ENCODE peak calls at places on chromosomes 16 and 17, in five cellular contexts. Y is IMR-90, D is H1, G is HepG2, K is K562. A is an unnamed sample.

GRCh38 chr16:19415918-19416317 is 1.8 kb upstream of the TMC5 start:
- DNase-seq in Y (no peak), D (no peak), G (no peak), K (no peak), A (no peak)

GRCh38 chr17:1730004-1730344 is 5.5 kb downstream of the WDR81 start:
- DNase-seq in Y (no peak), G (no peak), D (no peak), K (no peak), A (no peak)

GRCh38 chr16:884232-884631 is 83.7 kb upstream of the GNG13 start:
- DNase-seq in G (no peak), D (no peak), K (no peak), Y (no peak), A (no peak)

GRCh38 chr17:82960419-82961271 is 118.8 kb upstream of the METRNL start:
- DNase-seq in G (no peak), Y (no peak), D (no peak), K (no peak), A (no peak)

GRCh38 chr16:79360267-79360666 is 240.3 kb downstream of the MAF start:
- DNase-seq in K (no peak), D (no peak), Y (no peak), G (no peak), A (no peak)

GRCh38 chr17:74217036-74217725 is 3.8 kb downstream of the TTYH2 start:
- DNase-seq in Y (no peak), G (no peak), D (no peak), K (no peak), A (peak; percentile 36)

GRCh38 chr16:52578007-52578828 is 31.3 kb upstream of the TOX3 start:
- DNase-seq in Y (no peak), D (no peak), K (no peak), G (peak; percentile 82), A (no peak)

GRCh38 chr16:63410594-63410993 is 1374.4 kb upstream of the CDH8 start:
- DNase-seq in Y (no peak), D (no peak), G (no peak), K (no peak), A (no peak)

GRCh38 chr16:82580293-82580900 is 46.4 kb upstream of the CDH13 start:
- DNase-seq in G (peak; percentile 16), D (no peak), K (no peak), Y (no peak), A (peak; percentile 8)

GRCh38 chr16:51971184-51971583 is 575.8 kb downstream of the TOX3 start:
- DNase-seq in G (no peak), D (no peak), Y (peak; percentile 52), K (no peak), A (peak; percentile 20)

GRCh38 chr17:79819534-79820276 is 19.5 kb downstream of the CBX4 start:
- DNase-seq in G (no peak), K (no peak), Y (no peak), D (no peak), A (no peak)

GRCh38 chr17:79820959-79821330 is 18.3 kb downstream of the CBX4 start:
- DNase-seq in G (no peak), D (no peak), Y (no peak), K (no peak), A (no peak)

GRCh38 chr17:79815836-79816371 is 19.0 kb upstream of the CBX8 start:
- DNase-seq in K (no peak), D (peak; percentile 61), Y (no peak), G (no peak), A (no peak)

GRCh38 chr17:79819085-79819484 is 20.2 kb downstream of the CBX4 start:
- DNase-seq in Y (no peak), G (no peak), D (no peak), K (no peak), A (no peak)

DNA sequence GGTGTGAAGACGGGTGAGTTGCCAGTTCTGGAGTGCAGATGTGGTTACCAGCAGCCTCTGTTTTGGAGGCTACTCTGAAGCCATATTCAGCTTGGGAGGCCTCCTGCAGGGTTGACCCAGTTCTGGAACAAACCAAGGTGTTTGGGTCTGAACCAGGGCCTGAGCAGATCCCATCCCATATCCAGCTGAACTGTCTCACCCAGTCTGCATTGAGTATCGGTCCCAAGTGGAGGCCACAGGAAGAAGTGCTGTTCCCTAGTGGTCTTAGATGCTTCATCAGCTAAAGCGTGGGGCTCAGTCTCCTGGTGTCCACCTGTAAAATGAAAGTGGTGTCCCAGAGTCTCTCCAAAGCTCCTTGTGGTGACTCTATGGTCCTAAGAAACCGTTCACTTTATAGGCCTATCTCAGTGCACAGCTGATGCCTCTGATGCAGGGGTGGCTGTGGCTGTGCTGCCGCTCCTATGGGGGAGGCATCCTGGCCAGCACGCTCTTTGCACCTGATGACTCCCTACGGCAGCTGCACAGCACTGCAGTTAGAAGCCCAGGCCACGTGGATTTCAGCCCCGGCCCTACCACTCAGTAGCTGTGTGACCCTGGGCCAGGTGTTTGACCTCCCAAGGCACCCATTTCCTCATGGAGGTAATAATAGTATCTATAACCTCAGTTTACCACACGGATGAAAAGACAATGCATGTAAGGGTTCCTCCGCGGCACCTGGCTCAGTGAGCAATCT is 21.0 kb downstream of the CBX4 start:
- DNase-seq in D (no peak), G (no peak), Y (no peak), K (no peak), A (no peak)
- TF ChIP-seq MAFK in D (no peak), G (no peak), Y (no peak), K (no peak), A (no peak)

GRCh38 chr17:64156670-64157069 is 26.7 kb upstream of the ERN1 start:
- DNase-seq in Y (no peak), G (no peak), D (no peak), K (no peak), A (no peak)
- TF ChIP-seq MAFK in Y (no peak), G (no peak), D (no peak), K (no peak), A (no peak)

DNA sequence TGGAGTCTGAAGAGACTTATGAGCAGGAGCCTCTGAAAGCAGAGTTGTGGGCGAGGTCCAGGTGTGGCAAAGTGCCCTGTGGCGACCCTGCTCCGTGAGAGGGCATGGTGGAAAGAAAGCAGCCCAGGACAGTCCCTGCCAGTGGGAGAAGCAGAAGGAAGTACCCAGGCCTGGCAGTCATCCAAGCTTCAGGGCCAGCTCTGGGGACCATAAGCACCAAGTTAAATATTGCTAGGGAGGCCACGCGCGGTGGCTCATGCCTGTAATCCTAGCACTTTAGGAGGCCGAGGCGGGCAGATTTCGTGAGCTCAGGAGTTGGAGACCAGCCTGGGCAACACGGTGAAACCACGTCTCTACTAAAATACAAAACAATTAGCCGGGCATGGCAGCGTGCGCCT is 4.9 kb upstream of the ASGR1 start:
- DNase-seq in D (no peak), K (no peak), G (peak; percentile 84), Y (no peak), A (peak; percentile 51)
- TF ChIP-seq MAFK in D (no peak), K (no peak), G (no peak), Y (no peak), A (no peak)

GRCh38 chr16:85715169-85716015 is 26.6 kb upstream of the GINS2 start:
- DNase-seq in K (no peak), G (no peak), Y (peak; percentile 39), D (no peak), A (no peak)
- TF ChIP-seq MAFK in K (no peak), G (no peak), Y (no peak), D (no peak), A (no peak)

GRCh38 chr16:9337262-9338032 is 246.0 kb downstream of the HAPSTR1 start:
- DNase-seq in D (no peak), G (no peak), Y (no peak), K (no peak), A (no peak)
- TF ChIP-seq MAFK in D (no peak), G (no peak), Y (no peak), K (no peak), A (no peak)

DNA sequence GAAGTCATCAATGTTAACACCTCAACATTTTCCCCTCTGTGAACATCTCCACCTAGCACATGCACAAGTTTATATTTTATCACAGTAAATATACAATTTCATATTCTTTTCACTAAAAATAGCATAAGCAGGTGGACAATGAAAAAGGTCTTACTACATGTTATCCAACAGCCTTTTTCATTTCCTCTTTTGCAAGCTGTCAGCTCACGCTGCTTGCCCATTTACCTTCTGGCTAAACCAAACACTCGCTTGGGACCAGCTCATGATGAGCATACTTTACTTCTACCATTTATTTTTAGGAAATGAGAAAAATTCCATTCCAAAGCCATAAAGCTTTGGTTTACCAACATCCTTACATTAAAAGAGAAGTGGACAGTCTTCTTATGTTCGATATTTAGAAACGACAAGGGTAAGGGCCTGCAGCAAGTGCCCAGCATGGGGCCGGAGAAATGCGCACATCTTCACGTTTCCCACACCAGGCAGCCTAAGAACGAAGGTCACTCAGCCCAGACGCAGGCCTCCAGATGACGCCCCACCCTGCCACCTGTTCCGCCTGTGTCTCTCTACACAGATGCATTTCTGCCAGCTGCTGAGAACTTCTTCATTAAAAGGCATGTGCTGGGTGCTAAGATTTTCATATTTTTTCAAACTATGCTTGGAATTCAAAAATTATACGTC is 13.9 kb downstream of the SNN start:
- DNase-seq in D (no peak), Y (no peak), K (no peak), G (no peak), A (no peak)
- TF ChIP-seq MAFK in D (no peak), Y (no peak), K (no peak), G (no peak), A (no peak)

GRCh38 chr16:10760863-10761262 is 17.2 kb downstream of the NUBP1 start:
- DNase-seq in K (no peak), Y (no peak), D (no peak), G (no peak), A (no peak)

GRCh38 chr16:10752843-10753523 is 9.3 kb downstream of the NUBP1 start:
- DNase-seq in K (no peak), G (no peak), Y (no peak), D (no peak), A (no peak)

GRCh38 chr16:10754941-10755340 is 11.3 kb downstream of the NUBP1 start:
- DNase-seq in Y (peak; percentile 82), G (no peak), K (no peak), D (no peak), A (no peak)

GRCh38 chr16:10753670-10754069 is 10.0 kb downstream of the NUBP1 start:
- DNase-seq in G (no peak), K (no peak), Y (no peak), D (no peak), A (no peak)

DNA sequence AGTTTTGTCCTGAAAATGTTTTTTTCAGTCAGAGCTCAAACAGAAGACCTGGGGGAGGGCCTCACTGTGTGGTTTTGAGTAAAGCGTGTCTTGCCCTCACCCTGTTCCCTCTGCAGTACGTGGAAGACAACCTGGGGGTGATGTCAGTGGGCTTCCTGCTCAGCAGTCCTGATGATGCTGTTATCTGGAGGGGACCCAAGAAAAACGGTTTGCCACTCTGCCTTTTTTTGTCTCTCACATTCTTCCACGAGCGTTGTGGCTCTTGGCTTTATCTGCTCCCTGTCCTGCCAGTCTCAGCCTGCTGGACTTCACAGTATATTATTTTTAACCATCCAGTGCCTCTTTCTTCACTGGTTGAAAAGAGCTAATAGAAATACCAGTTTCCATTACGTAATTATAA is 12.9 kb downstream of the NUBP1 start:
- DNase-seq in D (no peak), Y (peak; percentile 62), K (no peak), G (no peak), A (no peak)
- TF ChIP-seq MAFK in D (no peak), Y (no peak), K (no peak), G (no peak), A (no peak)